ENCODE peak calls at places on chromosomes 7 and 10, in five cellular contexts. A is left ventricle myocardium inferior; I is stimulated activated CD8-positive, alpha-beta memory T cell treated with anti-CD3 and anti-CD28 coated beads, Interleukin-15, amount 100 ng/mL, for 24 hours; G is effector CD4-positive, alpha-beta T cell; F is A549. C is an unnamed sample.

GRCh38 chr10:125633517-125633999 is 49.4 kb downstream of the TEX36 start:
- DNase-seq in A (no peak), F (peak), G (no peak), I (no peak), C (no peak)

GRCh38 chr7:25830228-25830627 is 321.8 kb upstream of the NFE2L3 start:
- DNase-seq in I (no peak), F (no peak), A (no peak), G (no peak), C (no peak)

GRCh38 chr10:61779950-61780659 is 117.4 kb downstream of the CABCOCO1 start:
- DNase-seq in G (no peak), I (no peak), F (peak), A (no peak), C (peak)

GRCh38 chr10:64115471-64115870 is 594.3 kb downstream of the REEP3 start:
- DNase-seq in F (no peak), A (no peak), I (no peak), G (no peak), C (no peak)

GRCh38 chr10:70474780-70475179 is 3.8 kb upstream of the PALD1 start:
- DNase-seq in A (no peak), F (peak), G (no peak), I (no peak), C (no peak)

GRCh38 chr10:48651839-48652238 is 32.8 kb upstream of the WDFY4 start:
- DNase-seq in A (no peak), I (no peak), G (no peak), F (no peak), C (no peak)

GRCh38 chr7:27814054-27814453 is 74.1 kb downstream of the TAX1BP1 start:
- DNase-seq in F (no peak), G (no peak), A (no peak), I (no peak), C (no peak)

GRCh38 chr7:42691030-42691639 is 220.7 kb downstream of the C7orf25 start:
- DNase-seq in I (no peak), F (peak), G (no peak), A (no peak), C (no peak)

GRCh38 chr7:69399038-69399800 is 199.1 kb upstream of the AUTS2 start:
- DNase-seq in F (no peak), I (no peak), A (no peak), G (no peak), C (no peak)

GRCh38 chr10:122282253-122282671 is 11.2 kb downstream of the BTBD16 start:
- DNase-seq in A (no peak), F (no peak), I (no peak), G (no peak), C (no peak)

GRCh38 chr7:6705959-6706665 is 635 bp downstream of the ZNF12 start:
- DNase-seq in G (peak), I (peak), F (peak), A (no peak), C (no peak)

GRCh38 chr7:32142649-32143048 is 72.4 kb upstream of the PDE1C start:
- DNase-seq in A (no peak), F (no peak), I (no peak), G (no peak), C (no peak)

GRCh38 chr7:610531-611280 is 91.1 kb upstream of the PDGFA start:
- DNase-seq in I (no peak), G (no peak), A (peak), F (no peak), C (peak)

GRCh38 chr7:112668561-112668960 is 121.6 kb downstream of the TMEM168 start:
- DNase-seq in I (no peak), F (no peak), G (no peak), A (no peak), C (no peak)

GRCh38 chr10:102633282-102633681 is 11.0 kb upstream of the TRIM8 start:
- DNase-seq in F (no peak), A (peak), I (no peak), G (no peak), C (no peak)